ENCODE peak calls at places on chromosomes 1 and 21, in eight cellular contexts. K is right lobe of liver, O is tibial nerve, A is stomach, Q is uterus, T is breast epithelium, F is transverse colon, G is adrenal gland. E is an unnamed sample.

GRCh38 chr1:50831300-50832061 is 128.6 kb downstream of the FAF1 start:
- DNase-seq in K (no peak), O (no peak), A (no peak), Q (no peak), T (no peak), F (no peak), G (no peak), E (no peak)

GRCh38 chr1:111439461-111440351 is 9.3 kb downstream of the WDR77 start:
- DNase-seq in K (no peak), O (no peak), A (no peak), Q (no peak), T (no peak), F (no peak), G (no peak), E (no peak)

GRCh38 chr1:12173631-12174121 is 6.9 kb downstream of the TNFRSF1B start:
- DNase-seq in K (no peak), O (peak; percentile 72), A (peak; percentile 73), Q (no peak), T (peak; percentile 54), F (peak; percentile 82), G (peak; percentile 72), E (no peak)

GRCh38 chr1:162213281-162213909 is 143.9 kb downstream of the NOS1AP start:
- DNase-seq in K (peak; percentile 79), O (peak; percentile 42), A (peak; percentile 92), Q (peak; percentile 51), T (peak; percentile 95), F (peak; percentile 70), G (peak; percentile 85), E (no peak)

GRCh38 chr21:37139902-37140301 is 66.8 kb downstream of the TTC3 start:
- DNase-seq in K (no peak), O (no peak), A (no peak), Q (no peak), T (no peak), F (no peak), G (no peak), E (no peak)

GRCh38 chr1:149945206-149945605 is 8.5 kb upstream of the MTMR11 start:
- DNase-seq in K (no peak), O (no peak), A (no peak), Q (no peak), T (no peak), F (no peak), G (no peak), E (no peak)

GRCh38 chr1:151012684-151013471 is 4.6 kb downstream of the PRUNE1 start:
- DNase-seq in K (peak; percentile 51), O (no peak), A (no peak), Q (no peak), T (no peak), F (peak; percentile 59), G (no peak), E (no peak)

GRCh38 chr1:62735491-62736171 is 47.4 kb upstream of the DOCK7 start:
- DNase-seq in K (no peak), O (no peak), A (no peak), Q (no peak), T (no peak), F (no peak), G (no peak), E (no peak)

GRCh38 chr1:37476087-37476452 is 1.7 kb downstream of the ZC3H12A start:
- DNase-seq in K (no peak), O (no peak), A (no peak), Q (no peak), T (no peak), F (peak; percentile 13), G (no peak), E (no peak)

GRCh38 chr1:230084408-230085177 is 17.6 kb downstream of the GALNT2 start:
- DNase-seq in K (peak; percentile 54), O (peak; percentile 62), A (peak; percentile 34), Q (no peak), T (peak; percentile 70), F (peak; percentile 23), G (peak; percentile 86), E (peak; percentile 61)

GRCh38 chr1:76640092-76640491 is 227.2 kb upstream of the ST6GALNAC5 start:
- DNase-seq in K (no peak), O (no peak), A (no peak), Q (no peak), T (no peak), F (no peak), G (no peak), E (no peak)

GRCh38 chr1:169576934-169577331 is 9.3 kb downstream of the F5 start:
- DNase-seq in K (no peak), O (no peak), A (no peak), Q (no peak), T (no peak), F (no peak), G (no peak), E (no peak)

GRCh38 chr1:66704177-66704880 is 47.9 kb upstream of the DYNLT5 start:
- DNase-seq in K (no peak), O (no peak), A (no peak), Q (no peak), T (no peak), F (no peak), G (no peak), E (no peak)

GRCh38 chr21:36433011-36433709 is 46.8 kb downstream of the CLDN14 start:
- DNase-seq in K (no peak), O (no peak), A (no peak), Q (no peak), T (no peak), F (no peak), G (no peak), E (no peak)

GRCh38 chr1:160539896-160540858 is 17.1 kb upstream of the SLAMF6 start:
- DNase-seq in K (peak; percentile 37), O (no peak), A (peak; percentile 63), Q (no peak), T (no peak), F (peak; percentile 64), G (no peak), E (no peak)

GRCh38 chr21:40373760-40374159 is 473.2 kb downstream of the DSCAM start:
- DNase-seq in K (no peak), O (no peak), A (no peak), Q (no peak), T (no peak), F (no peak), G (no peak), E (no peak)

DNA sequence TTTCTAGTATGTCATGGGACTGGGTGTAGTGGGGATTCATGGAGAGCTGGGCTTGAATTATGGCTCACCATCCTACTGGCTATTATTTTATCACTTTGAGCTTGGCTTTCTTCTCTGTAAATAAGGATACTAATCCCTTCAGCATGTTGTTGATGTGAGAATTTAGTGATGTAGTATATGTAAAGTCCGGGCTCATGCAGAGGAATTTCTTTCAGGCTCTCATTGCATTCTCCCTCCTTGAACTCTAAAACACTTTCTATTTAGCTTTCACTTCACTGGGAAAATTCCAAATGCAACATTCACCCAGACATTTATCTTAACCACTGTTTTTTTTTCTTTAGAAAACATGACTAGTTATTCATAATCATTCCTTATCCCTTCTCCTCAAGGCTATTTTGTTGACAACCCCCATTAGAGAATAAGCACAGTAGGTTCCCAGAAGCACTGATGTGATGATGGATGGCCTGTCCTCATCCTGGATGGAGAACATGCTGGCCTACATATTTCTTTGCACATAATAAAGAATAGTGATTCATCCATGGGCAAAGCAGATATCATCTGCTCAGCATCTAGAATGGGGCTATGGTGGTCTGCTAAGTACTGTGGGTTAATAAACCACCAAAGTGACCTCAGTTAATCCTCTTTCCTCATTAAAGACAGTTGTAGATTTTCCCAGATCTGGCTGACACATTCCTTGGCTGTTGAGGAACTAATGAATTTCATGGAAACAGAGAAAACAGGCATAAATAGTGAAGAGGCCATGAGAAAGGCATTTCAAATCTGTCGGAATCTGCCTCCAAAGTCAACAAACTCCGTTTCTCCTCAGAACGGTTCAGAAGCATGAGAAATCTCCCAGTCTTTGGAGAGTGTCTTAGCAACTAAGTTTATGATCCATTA is 68.0 kb upstream of the CYP2J2 start:
- DNase-seq in K (no peak), O (peak; percentile 33), A (no peak), Q (peak; percentile 25), T (no peak), F (no peak), G (no peak), E (no peak)
- H3K27ac ChIP-seq in K (no peak overlapping the region), O (peak overlapping the region; percentile 63), A (peak overlapping the region; percentile 25), Q (peak overlapping the region; percentile 42), T (peak overlapping the region; percentile 38), F (no peak overlapping the region), G (no peak overlapping the region), E (peak overlapping the region; percentile 28)

GRCh38 chr1:21018673-21019072 is 158.0 kb downstream of the EIF4G3 start:
- DNase-seq in K (no peak), O (no peak), A (no peak), Q (no peak), T (no peak), F (no peak), G (no peak), E (no peak)

GRCh38 chr1:21012937-21013336 is 163.8 kb downstream of the EIF4G3 start:
- DNase-seq in K (no peak), O (no peak), A (no peak), Q (no peak), T (no peak), F (no peak), G (no peak), E (no peak)

GRCh38 chr1:21007876-21008275 is 168.8 kb downstream of the EIF4G3 start:
- DNase-seq in K (no peak), O (no peak), A (no peak), Q (no peak), T (no peak), F (no peak), G (no peak), E (no peak)

GRCh38 chr1:21013510-21013909 is 163.2 kb downstream of the EIF4G3 start:
- DNase-seq in K (no peak), O (no peak), A (no peak), Q (no peak), T (no peak), F (no peak), G (no peak), E (no peak)
- TF ChIP-seq POLR2A in K (no peak), O (no peak), A (no peak), Q (no peak), T (no peak), F (no peak), G (no peak), E (no peak)

DNA sequence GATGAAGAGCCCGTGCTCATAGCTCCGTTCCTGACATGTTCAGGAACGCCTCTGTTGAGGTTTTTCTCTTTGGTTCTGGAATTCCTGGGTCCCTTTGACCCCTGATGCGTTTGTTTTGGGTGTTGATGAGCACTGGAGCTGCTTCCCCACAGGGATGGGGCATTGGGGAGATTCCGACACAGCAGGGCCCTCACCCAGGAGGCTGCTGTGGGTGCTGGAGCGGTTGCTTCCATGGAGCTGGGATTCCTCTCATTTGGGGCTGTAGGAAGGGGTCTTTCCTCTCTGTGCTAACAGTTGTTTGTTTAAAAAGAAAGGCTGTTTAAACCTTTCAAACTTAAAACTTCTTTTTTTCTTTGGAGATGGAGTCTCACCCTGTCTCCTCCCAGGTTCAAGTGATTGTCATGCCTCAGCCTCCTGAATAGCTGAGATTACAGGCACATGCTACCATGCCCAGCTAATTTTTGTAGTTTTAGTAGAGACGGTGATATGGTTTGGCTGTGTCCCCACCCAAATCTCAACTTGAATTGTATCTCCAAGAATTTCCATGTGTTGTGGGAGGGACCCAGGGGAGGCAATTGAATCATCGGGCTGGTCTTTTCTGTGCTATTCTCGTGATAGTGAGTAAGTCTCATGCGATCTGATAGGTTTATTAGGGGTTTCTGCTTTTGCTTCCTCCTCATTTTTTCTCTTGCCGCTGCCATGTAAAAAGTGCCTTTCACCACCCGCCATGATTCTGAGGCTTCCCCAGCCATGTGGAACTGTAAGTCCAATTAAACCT is 48.9 kb downstream of the SKI start:
- DNase-seq in K (no peak), O (no peak), A (no peak), Q (no peak), T (no peak), F (no peak), G (no peak), E (no peak)
- H3K27ac ChIP-seq in K (no peak overlapping the region), O (peak overlapping the region; percentile 82), A (peak overlapping the region; percentile 72), Q (peak overlapping the region; percentile 16), T (peak overlapping the region; percentile 86), F (peak overlapping the region; percentile 66), G (no peak overlapping the region), E (peak overlapping the region; percentile 52)

GRCh38 chr1:163321311-163322305 is at the start of gene NUF2:
- DNase-seq in K (peak; percentile 96), O (peak; percentile 93), A (peak; percentile 97), Q (peak; percentile 98), T (peak; percentile 96), F (peak; percentile 98), G (peak; percentile 98), E (peak; percentile 95)
- TF ChIP-seq POLR2A in K (peak; percentile 55), O (peak; percentile 9), A (no peak), Q (peak; percentile 36), T (no peak), F (no peak), G (no peak), E (no peak)